ENCODE peak calls at places on chromosome 5, in six cellular contexts. N is kidney epithelial cell; W is CD8-positive, alpha-beta T cell; Q is iPS-NIHi11; B is T follicular helper cell; J is pulmonary artery endothelial cell. E is an unnamed sample.
A peak's percentile ranks its signal among the peaks of the same experiment; 100 is the strongest.

GRCh38 chr5:31106742-31107546 is 86.5 kb upstream of the CDH6 start:
- DNase-seq in N (peak; percentile 84), W (no peak), Q (peak; percentile 42), B (no peak), J (no peak), E (no peak)

GRCh38 chr5:131423056-131423455 is 159.2 kb downstream of the CDC42SE2 start:
- DNase-seq in N (no peak), W (no peak), Q (peak; percentile 37), B (no peak), J (peak; percentile 10), E (no peak)

GRCh38 chr5:106522296-106522695 is 1148.4 kb downstream of the EFNA5 start:
- DNase-seq in N (no peak), W (no peak), Q (no peak), B (no peak), J (no peak), E (no peak)

GRCh38 chr5:11415751-11416150 is 488.5 kb downstream of the CTNND2 start:
- DNase-seq in N (no peak), W (no peak), Q (peak; percentile 16), B (no peak), J (no peak), E (no peak)

GRCh38 chr5:112372543-112372942 is 46.5 kb downstream of the EPB41L4A start:
- DNase-seq in N (peak; percentile 10), W (no peak), Q (no peak), B (no peak), J (no peak), E (no peak)

GRCh38 chr5:149526855-149527590 is 24.2 kb downstream of the CSNK1A1 start:
- DNase-seq in N (no peak), W (no peak), Q (no peak), B (no peak), J (no peak), E (no peak)

GRCh38 chr5:60633336-60633735 is 66.6 kb downstream of the DEPDC1B start:
- DNase-seq in N (no peak), W (no peak), Q (no peak), B (no peak), J (no peak), E (no peak)

GRCh38 chr5:13508559-13508958 is 435.9 kb downstream of the DNAH5 start:
- DNase-seq in N (no peak), W (no peak), Q (no peak), B (no peak), J (no peak), E (no peak)

GRCh38 chr5:143213851-143214363 is 189.6 kb downstream of the NR3C1 start:
- DNase-seq in N (no peak), W (no peak), Q (no peak), B (no peak), J (no peak), E (no peak)

GRCh38 chr5:35149041-35149440 is 81.2 kb downstream of the PRLR start:
- DNase-seq in N (no peak), W (no peak), Q (no peak), B (no peak), J (no peak), E (no peak)

GRCh38 chr5:60207031-60207430 is 313.5 kb upstream of the PDE4D start:
- DNase-seq in N (no peak), W (no peak), Q (no peak), B (no peak), J (no peak), E (no peak)

GRCh38 chr5:135106610-135107009 is 72.6 kb upstream of the PITX1 start:
- DNase-seq in N (no peak), W (no peak), Q (no peak), B (no peak), J (no peak), E (no peak)

GRCh38 chr5:79518718-79519117 is 4.8 kb upstream of the HOMER1 start:
- DNase-seq in N (no peak), W (no peak), Q (peak; percentile 26), B (no peak), J (no peak), E (no peak)

GRCh38 chr5:179765400-179765799 is 28.4 kb upstream of the LTC4S start:
- DNase-seq in N (peak; percentile 55), W (no peak), Q (no peak), B (no peak), J (peak; percentile 75), E (no peak)

GRCh38 chr5:132294728-132295504 is 722 bp downstream of the SLC22A4 start:
- DNase-seq in N (peak; percentile 58), W (peak; percentile 40), Q (peak; percentile 49), B (peak; percentile 34), J (peak; percentile 85), E (peak; percentile 69)